ENCODE peak calls at places on chromosomes 1 and 21, in seven cellular contexts. One of them, this sample, is unnamed.

GRCh38 chr1:1606232-1606631 is 6.3 kb upstream of the FNDC10 start:
- DNase-seq in CD4-positive, alpha-beta T cell: no peak
- DNase-seq in body of pancreas: no peak
- DNase-seq in CD4-positive, CD25-positive, alpha-beta regulatory T cell: no peak
- DNase-seq in OCI-LY7: no peak
- DNase-seq in A549: no peak
- DNase-seq in SK-N-SH: no peak
- DNase-seq in this sample: no peak

GRCh38 chr1:43327549-43328292 is 9.9 kb upstream of the MPL start:
- DNase-seq in CD4-positive, alpha-beta T cell: no peak
- DNase-seq in body of pancreas: no peak
- DNase-seq in CD4-positive, CD25-positive, alpha-beta regulatory T cell: no peak
- DNase-seq in OCI-LY7: no peak
- DNase-seq in A549: no peak
- DNase-seq in SK-N-SH: no peak
- DNase-seq in this sample: no peak

GRCh38 chr1:63817152-63817667 is 43.4 kb downstream of the ROR1 start:
- DNase-seq in CD4-positive, alpha-beta T cell: no peak
- DNase-seq in body of pancreas: peak
- DNase-seq in CD4-positive, CD25-positive, alpha-beta regulatory T cell: no peak
- DNase-seq in OCI-LY7: no peak
- DNase-seq in A549: no peak
- DNase-seq in SK-N-SH: peak
- DNase-seq in this sample: no peak

GRCh38 chr1:210377934-210378333 is 49.2 kb downstream of the HHAT start:
- DNase-seq in CD4-positive, alpha-beta T cell: no peak
- DNase-seq in body of pancreas: no peak
- DNase-seq in CD4-positive, CD25-positive, alpha-beta regulatory T cell: no peak
- DNase-seq in OCI-LY7: no peak
- DNase-seq in A549: no peak
- DNase-seq in SK-N-SH: no peak
- DNase-seq in this sample: no peak

GRCh38 chr1:98005326-98006010 is 84.6 kb upstream of the DPYD start:
- DNase-seq in CD4-positive, alpha-beta T cell: no peak
- DNase-seq in body of pancreas: no peak
- DNase-seq in CD4-positive, CD25-positive, alpha-beta regulatory T cell: no peak
- DNase-seq in OCI-LY7: no peak
- DNase-seq in A549: peak
- DNase-seq in SK-N-SH: no peak
- DNase-seq in this sample: no peak

GRCh38 chr1:89454845-89455521 is 69.6 kb upstream of the LRRC8B start:
- DNase-seq in CD4-positive, alpha-beta T cell: peak
- DNase-seq in body of pancreas: peak
- DNase-seq in CD4-positive, CD25-positive, alpha-beta regulatory T cell: peak
- DNase-seq in OCI-LY7: peak
- DNase-seq in A549: peak
- DNase-seq in SK-N-SH: peak
- DNase-seq in this sample: peak

GRCh38 chr1:244815600-244816099 is 19.8 kb upstream of the COX20 start:
- DNase-seq in CD4-positive, alpha-beta T cell: no peak
- DNase-seq in body of pancreas: no peak
- DNase-seq in CD4-positive, CD25-positive, alpha-beta regulatory T cell: no peak
- DNase-seq in OCI-LY7: no peak
- DNase-seq in A549: no peak
- DNase-seq in SK-N-SH: no peak
- DNase-seq in this sample: no peak

GRCh38 chr21:43903451-43904091 is 38.5 kb downstream of the AGPAT3 start:
- DNase-seq in CD4-positive, alpha-beta T cell: no peak
- DNase-seq in body of pancreas: no peak
- DNase-seq in CD4-positive, CD25-positive, alpha-beta regulatory T cell: no peak
- DNase-seq in OCI-LY7: no peak
- DNase-seq in A549: no peak
- DNase-seq in SK-N-SH: peak
- DNase-seq in this sample: no peak

GRCh38 chr1:164598719-164599118 is 39.7 kb downstream of the PBX1 start:
- DNase-seq in CD4-positive, alpha-beta T cell: no peak
- DNase-seq in body of pancreas: no peak
- DNase-seq in CD4-positive, CD25-positive, alpha-beta regulatory T cell: no peak
- DNase-seq in OCI-LY7: no peak
- DNase-seq in A549: no peak
- DNase-seq in SK-N-SH: no peak
- DNase-seq in this sample: no peak

GRCh38 chr21:46421756-46422555 is 36.7 kb upstream of the DIP2A start:
- DNase-seq in CD4-positive, alpha-beta T cell: no peak
- DNase-seq in body of pancreas: no peak
- DNase-seq in CD4-positive, CD25-positive, alpha-beta regulatory T cell: no peak
- DNase-seq in OCI-LY7: no peak
- DNase-seq in A549: no peak
- DNase-seq in SK-N-SH: no peak
- DNase-seq in this sample: no peak

GRCh38 chr1:40532844-40533424 is 1.5 kb downstream of the ZNF684 start:
- DNase-seq in CD4-positive, alpha-beta T cell: no peak
- DNase-seq in body of pancreas: no peak
- DNase-seq in CD4-positive, CD25-positive, alpha-beta regulatory T cell: no peak
- DNase-seq in OCI-LY7: peak
- DNase-seq in A549: peak
- DNase-seq in SK-N-SH: peak
- DNase-seq in this sample: no peak

GRCh38 chr21:14527690-14528652 is 18.1 kb downstream of the SAMSN1 start:
- DNase-seq in CD4-positive, alpha-beta T cell: no peak
- DNase-seq in body of pancreas: no peak
- DNase-seq in CD4-positive, CD25-positive, alpha-beta regulatory T cell: no peak
- DNase-seq in OCI-LY7: no peak
- DNase-seq in A549: no peak
- DNase-seq in SK-N-SH: no peak
- DNase-seq in this sample: no peak

GRCh38 chr21:14530574-14530973 is 15.5 kb downstream of the SAMSN1 start:
- DNase-seq in CD4-positive, alpha-beta T cell: no peak
- DNase-seq in body of pancreas: no peak
- DNase-seq in CD4-positive, CD25-positive, alpha-beta regulatory T cell: no peak
- DNase-seq in OCI-LY7: no peak
- DNase-seq in A549: no peak
- DNase-seq in SK-N-SH: no peak
- DNase-seq in this sample: no peak

GRCh38 chr21:14526816-14527689 is 19.1 kb downstream of the SAMSN1 start:
- DNase-seq in CD4-positive, alpha-beta T cell: no peak
- DNase-seq in body of pancreas: no peak
- DNase-seq in CD4-positive, CD25-positive, alpha-beta regulatory T cell: no peak
- DNase-seq in OCI-LY7: no peak
- DNase-seq in A549: no peak
- DNase-seq in SK-N-SH: no peak
- DNase-seq in this sample: no peak

GRCh38 chr21:14526199-14526598 is 19.9 kb downstream of the SAMSN1 start:
- DNase-seq in CD4-positive, alpha-beta T cell: no peak
- DNase-seq in body of pancreas: no peak
- DNase-seq in CD4-positive, CD25-positive, alpha-beta regulatory T cell: no peak
- DNase-seq in OCI-LY7: no peak
- DNase-seq in A549: no peak
- DNase-seq in SK-N-SH: no peak
- DNase-seq in this sample: no peak

GRCh38 chr21:14528815-14529214 is 17.3 kb downstream of the SAMSN1 start:
- DNase-seq in CD4-positive, alpha-beta T cell: no peak
- DNase-seq in body of pancreas: no peak
- DNase-seq in CD4-positive, CD25-positive, alpha-beta regulatory T cell: no peak
- DNase-seq in OCI-LY7: no peak
- DNase-seq in A549: no peak
- DNase-seq in SK-N-SH: no peak
- DNase-seq in this sample: no peak
- H3K27ac ChIP-seq in CD4-positive, alpha-beta T cell: no peak
- H3K27ac ChIP-seq in body of pancreas: no peak
- H3K27ac ChIP-seq in CD4-positive, CD25-positive, alpha-beta regulatory T cell: no peak
- H3K27ac ChIP-seq in OCI-LY7: no peak
- H3K27ac ChIP-seq in A549: no peak
- H3K27ac ChIP-seq in SK-N-SH: no peak
- H3K27ac ChIP-seq in this sample: no peak

DNA sequence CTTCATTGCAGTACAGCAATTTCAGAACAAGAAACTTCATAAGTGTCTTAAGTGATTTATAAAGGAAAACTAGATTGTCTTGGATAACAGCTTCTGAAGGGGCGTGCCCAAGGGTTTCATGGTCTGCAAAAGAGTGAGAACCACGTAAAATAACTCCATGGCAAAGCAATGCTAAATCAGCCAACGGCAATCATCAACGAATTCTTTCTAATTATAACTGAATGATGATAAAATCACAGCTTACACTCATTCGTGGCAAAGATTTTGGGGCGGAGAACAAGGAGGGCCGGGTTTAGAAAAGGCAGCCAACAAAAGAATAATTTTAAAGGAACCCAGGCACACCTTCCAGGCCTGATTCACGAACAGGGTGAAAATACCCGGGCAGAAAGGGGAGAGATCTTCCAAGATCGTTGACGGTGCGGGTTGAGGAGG is 54.0 kb upstream of the ASPM start:
- DNase-seq in CD4-positive, alpha-beta T cell: no peak
- DNase-seq in body of pancreas: no peak
- DNase-seq in CD4-positive, CD25-positive, alpha-beta regulatory T cell: no peak
- DNase-seq in OCI-LY7: peak
- DNase-seq in A549: no peak
- DNase-seq in SK-N-SH: no peak
- DNase-seq in this sample: no peak
- H3K27ac ChIP-seq in CD4-positive, alpha-beta T cell: peak
- H3K27ac ChIP-seq in body of pancreas: peak
- H3K27ac ChIP-seq in CD4-positive, CD25-positive, alpha-beta regulatory T cell: peak
- H3K27ac ChIP-seq in OCI-LY7: peak
- H3K27ac ChIP-seq in A549: peak
- H3K27ac ChIP-seq in SK-N-SH: peak
- H3K27ac ChIP-seq in this sample: peak

DNA sequence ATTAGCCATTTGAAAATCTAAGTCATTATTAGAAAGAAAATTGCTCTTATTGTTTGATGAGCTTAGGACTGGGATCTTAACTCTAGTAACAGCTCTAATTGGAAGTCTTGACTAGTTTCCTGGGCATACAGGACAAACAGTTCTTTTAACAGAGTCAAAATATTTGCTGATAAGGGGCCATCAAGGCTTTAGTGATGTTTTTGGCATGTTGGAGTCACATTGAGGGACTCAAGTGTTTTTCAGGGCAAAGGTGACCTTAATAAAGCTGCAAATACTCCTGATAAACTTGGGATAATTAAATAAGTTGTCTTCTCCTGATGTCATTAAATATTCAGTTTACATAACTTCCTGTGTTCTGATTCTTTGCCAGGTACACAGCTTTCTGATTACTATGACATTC is 6.5 kb upstream of the KRTAP19-7 start:
- DNase-seq in CD4-positive, alpha-beta T cell: no peak
- DNase-seq in body of pancreas: no peak
- DNase-seq in CD4-positive, CD25-positive, alpha-beta regulatory T cell: no peak
- DNase-seq in OCI-LY7: no peak
- DNase-seq in A549: no peak
- DNase-seq in SK-N-SH: no peak
- DNase-seq in this sample: no peak
- H3K27ac ChIP-seq in CD4-positive, alpha-beta T cell: no peak
- H3K27ac ChIP-seq in body of pancreas: no peak
- H3K27ac ChIP-seq in CD4-positive, CD25-positive, alpha-beta regulatory T cell: no peak
- H3K27ac ChIP-seq in OCI-LY7: no peak
- H3K27ac ChIP-seq in A549: no peak
- H3K27ac ChIP-seq in SK-N-SH: no peak
- H3K27ac ChIP-seq in this sample: no peak

DNA sequence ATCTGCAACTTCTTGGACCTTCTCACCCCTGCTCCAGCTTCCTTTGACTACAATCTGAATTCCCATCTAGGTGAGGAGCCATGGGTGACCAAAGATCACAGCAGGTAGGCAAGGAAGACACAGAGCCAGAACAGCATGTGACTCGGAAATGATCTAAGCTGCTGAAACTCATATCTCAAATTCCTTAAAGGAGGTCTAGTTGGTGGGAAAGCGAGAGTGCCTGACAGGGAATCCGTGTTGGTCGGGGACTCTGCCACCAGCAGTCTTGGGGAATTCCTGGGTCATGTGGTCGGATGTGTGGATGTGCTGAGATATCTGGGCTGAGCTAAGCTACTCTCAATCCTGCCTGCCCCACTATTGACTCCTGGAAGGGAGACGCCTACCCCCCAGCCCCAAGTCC is 3.2 kb upstream of the NUAK2 start:
- DNase-seq in CD4-positive, alpha-beta T cell: no peak
- DNase-seq in body of pancreas: peak
- DNase-seq in CD4-positive, CD25-positive, alpha-beta regulatory T cell: no peak
- DNase-seq in OCI-LY7: no peak
- DNase-seq in A549: no peak
- DNase-seq in SK-N-SH: no peak
- DNase-seq in this sample: no peak
- H3K27ac ChIP-seq in CD4-positive, alpha-beta T cell: no peak
- H3K27ac ChIP-seq in body of pancreas: peak
- H3K27ac ChIP-seq in CD4-positive, CD25-positive, alpha-beta regulatory T cell: no peak
- H3K27ac ChIP-seq in OCI-LY7: no peak
- H3K27ac ChIP-seq in A549: peak
- H3K27ac ChIP-seq in SK-N-SH: no peak
- H3K27ac ChIP-seq in this sample: no peak

GRCh38 chr21:41169258-41169576 is 1.3 kb downstream of the BACE2 start:
- DNase-seq in CD4-positive, alpha-beta T cell: no peak
- DNase-seq in body of pancreas: no peak
- DNase-seq in CD4-positive, CD25-positive, alpha-beta regulatory T cell: no peak
- DNase-seq in OCI-LY7: no peak
- DNase-seq in A549: no peak
- DNase-seq in SK-N-SH: no peak
- DNase-seq in this sample: no peak
- H3K27ac ChIP-seq in CD4-positive, alpha-beta T cell: no peak
- H3K27ac ChIP-seq in body of pancreas: peak
- H3K27ac ChIP-seq in CD4-positive, CD25-positive, alpha-beta regulatory T cell: no peak
- H3K27ac ChIP-seq in OCI-LY7: no peak
- H3K27ac ChIP-seq in A549: no peak
- H3K27ac ChIP-seq in SK-N-SH: no peak
- H3K27ac ChIP-seq in this sample: peak

GRCh38 chr1:81729818-81730217 is 70.9 kb upstream of the ADGRL2 start:
- DNase-seq in CD4-positive, alpha-beta T cell: no peak
- DNase-seq in body of pancreas: no peak
- DNase-seq in CD4-positive, CD25-positive, alpha-beta regulatory T cell: no peak
- DNase-seq in OCI-LY7: no peak
- DNase-seq in A549: no peak
- DNase-seq in SK-N-SH: no peak
- DNase-seq in this sample: no peak

GRCh38 chr1:81730881-81731280 is 69.9 kb upstream of the ADGRL2 start:
- DNase-seq in CD4-positive, alpha-beta T cell: no peak
- DNase-seq in body of pancreas: no peak
- DNase-seq in CD4-positive, CD25-positive, alpha-beta regulatory T cell: no peak
- DNase-seq in OCI-LY7: no peak
- DNase-seq in A549: no peak
- DNase-seq in SK-N-SH: no peak
- DNase-seq in this sample: no peak

GRCh38 chr1:81729239-81729638 is 71.5 kb upstream of the ADGRL2 start:
- DNase-seq in CD4-positive, alpha-beta T cell: no peak
- DNase-seq in body of pancreas: no peak
- DNase-seq in CD4-positive, CD25-positive, alpha-beta regulatory T cell: no peak
- DNase-seq in OCI-LY7: no peak
- DNase-seq in A549: no peak
- DNase-seq in SK-N-SH: no peak
- DNase-seq in this sample: no peak

GRCh38 chr1:81725823-81726222 is 74.9 kb upstream of the ADGRL2 start:
- DNase-seq in CD4-positive, alpha-beta T cell: no peak
- DNase-seq in body of pancreas: no peak
- DNase-seq in CD4-positive, CD25-positive, alpha-beta regulatory T cell: no peak
- DNase-seq in OCI-LY7: no peak
- DNase-seq in A549: no peak
- DNase-seq in SK-N-SH: no peak
- DNase-seq in this sample: no peak
- H3K27ac ChIP-seq in CD4-positive, alpha-beta T cell: no peak
- H3K27ac ChIP-seq in body of pancreas: no peak
- H3K27ac ChIP-seq in CD4-positive, CD25-positive, alpha-beta regulatory T cell: no peak
- H3K27ac ChIP-seq in OCI-LY7: no peak
- H3K27ac ChIP-seq in A549: no peak
- H3K27ac ChIP-seq in SK-N-SH: no peak
- H3K27ac ChIP-seq in this sample: no peak

This sample was measured in epithelial cell of prostate.